ENCODE peak calls at places on chromosomes 4 and X, in five cellular contexts. One of them, this sample, is unnamed.

GRCh38 chr4:1300466-1301455 is 11.1 kb downstream of the MAEA start:
- DNase-seq in spleen: peak
- DNase-seq in CD4-positive, alpha-beta T cell: no peak
- DNase-seq in DMS153: no peak
- DNase-seq in stimulated activated naive B cell treated with anti-CD40 and anti-IgM and Interleukin-4, amounts not matched to agents 10 μg/mL and 1 μg/mL and 100 μg/mL, for 72 hours: no peak
- DNase-seq in this sample: peak

GRCh38 chrX:150334998-150335397 is 28.1 kb upstream of the MAMLD1 start:
- DNase-seq in spleen: no peak
- DNase-seq in stimulated activated naive B cell treated with anti-CD40 and anti-IgM and Interleukin-4, amounts not matched to agents 10 μg/mL and 1 μg/mL and 100 μg/mL, for 72 hours: no peak
- DNase-seq in CD4-positive, alpha-beta T cell: no peak
- DNase-seq in DMS153: no peak
- DNase-seq in this sample: no peak

GRCh38 chrX:137483554-137483953 is 82.4 kb upstream of the ZIC3 start:
- DNase-seq in CD4-positive, alpha-beta T cell: no peak
- DNase-seq in spleen: no peak
- DNase-seq in DMS153: no peak
- DNase-seq in stimulated activated naive B cell treated with anti-CD40 and anti-IgM and Interleukin-4, amounts not matched to agents 10 μg/mL and 1 μg/mL and 100 μg/mL, for 72 hours: no peak
- DNase-seq in this sample: no peak

GRCh38 chr4:7430965-7431695 is 3.6 kb downstream of the PSAPL1 start:
- DNase-seq in stimulated activated naive B cell treated with anti-CD40 and anti-IgM and Interleukin-4, amounts not matched to agents 10 μg/mL and 1 μg/mL and 100 μg/mL, for 72 hours: no peak
- DNase-seq in CD4-positive, alpha-beta T cell: no peak
- DNase-seq in spleen: peak
- DNase-seq in DMS153: no peak
- DNase-seq in this sample: no peak

GRCh38 chr4:138912714-138913340 is 102.8 kb upstream of the NOCT start:
- DNase-seq in CD4-positive, alpha-beta T cell: no peak
- DNase-seq in DMS153: no peak
- DNase-seq in spleen: no peak
- DNase-seq in stimulated activated naive B cell treated with anti-CD40 and anti-IgM and Interleukin-4, amounts not matched to agents 10 μg/mL and 1 μg/mL and 100 μg/mL, for 72 hours: no peak
- DNase-seq in this sample: no peak

GRCh38 chr4:47722176-47722575 is 115.7 kb downstream of the CORIN start:
- DNase-seq in spleen: no peak
- DNase-seq in CD4-positive, alpha-beta T cell: no peak
- DNase-seq in DMS153: no peak
- DNase-seq in stimulated activated naive B cell treated with anti-CD40 and anti-IgM and Interleukin-4, amounts not matched to agents 10 μg/mL and 1 μg/mL and 100 μg/mL, for 72 hours: no peak
- DNase-seq in this sample: no peak

GRCh38 chr4:68267433-68267944 is 22.0 kb upstream of the TMPRSS11B start:
- DNase-seq in stimulated activated naive B cell treated with anti-CD40 and anti-IgM and Interleukin-4, amounts not matched to agents 10 μg/mL and 1 μg/mL and 100 μg/mL, for 72 hours: no peak
- DNase-seq in DMS153: no peak
- DNase-seq in CD4-positive, alpha-beta T cell: no peak
- DNase-seq in spleen: no peak
- DNase-seq in this sample: no peak

GRCh38 chr4:52997132-52997416 is 135.0 kb downstream of the RASL11B start:
- DNase-seq in CD4-positive, alpha-beta T cell: no peak
- DNase-seq in DMS153: no peak
- DNase-seq in spleen: no peak
- DNase-seq in stimulated activated naive B cell treated with anti-CD40 and anti-IgM and Interleukin-4, amounts not matched to agents 10 μg/mL and 1 μg/mL and 100 μg/mL, for 72 hours: no peak
- DNase-seq in this sample: no peak

GRCh38 chr4:10963958-10964705 is 279.6 kb upstream of the CLNK start:
- DNase-seq in spleen: no peak
- DNase-seq in CD4-positive, alpha-beta T cell: no peak
- DNase-seq in stimulated activated naive B cell treated with anti-CD40 and anti-IgM and Interleukin-4, amounts not matched to agents 10 μg/mL and 1 μg/mL and 100 μg/mL, for 72 hours: no peak
- DNase-seq in DMS153: no peak
- DNase-seq in this sample: no peak

GRCh38 chrX:43707812-43708548 is 51.9 kb downstream of the MAOA start:
- DNase-seq in spleen: no peak
- DNase-seq in DMS153: no peak
- DNase-seq in stimulated activated naive B cell treated with anti-CD40 and anti-IgM and Interleukin-4, amounts not matched to agents 10 μg/mL and 1 μg/mL and 100 μg/mL, for 72 hours: no peak
- DNase-seq in CD4-positive, alpha-beta T cell: no peak
- DNase-seq in this sample: peak

GRCh38 chrX:17608898-17609297 is 128.4 kb upstream of the SCML1 start:
- DNase-seq in stimulated activated naive B cell treated with anti-CD40 and anti-IgM and Interleukin-4, amounts not matched to agents 10 μg/mL and 1 μg/mL and 100 μg/mL, for 72 hours: no peak
- DNase-seq in spleen: no peak
- DNase-seq in CD4-positive, alpha-beta T cell: no peak
- DNase-seq in DMS153: peak
- DNase-seq in this sample: peak

GRCh38 chr4:103075894-103076776 is at the start of gene SLC9B2:
- DNase-seq in CD4-positive, alpha-beta T cell: peak
- DNase-seq in DMS153: peak
- DNase-seq in stimulated activated naive B cell treated with anti-CD40 and anti-IgM and Interleukin-4, amounts not matched to agents 10 μg/mL and 1 μg/mL and 100 μg/mL, for 72 hours: peak
- DNase-seq in spleen: peak
- DNase-seq in this sample: peak

GRCh38 chr4:25702848-25703247 is 47.2 kb downstream of the SLC34A2 start:
- DNase-seq in stimulated activated naive B cell treated with anti-CD40 and anti-IgM and Interleukin-4, amounts not matched to agents 10 μg/mL and 1 μg/mL and 100 μg/mL, for 72 hours: no peak
- DNase-seq in DMS153: no peak
- DNase-seq in CD4-positive, alpha-beta T cell: no peak
- DNase-seq in spleen: no peak
- DNase-seq in this sample: peak

GRCh38 chr4:5782829-5783476 is 72.0 kb downstream of the EVC start:
- DNase-seq in CD4-positive, alpha-beta T cell: no peak
- DNase-seq in spleen: peak
- DNase-seq in DMS153: no peak
- DNase-seq in stimulated activated naive B cell treated with anti-CD40 and anti-IgM and Interleukin-4, amounts not matched to agents 10 μg/mL and 1 μg/mL and 100 μg/mL, for 72 hours: no peak
- DNase-seq in this sample: no peak

GRCh38 chr4:182809417-182810102 is 107.6 kb downstream of the DCTD start:
- DNase-seq in DMS153: no peak
- DNase-seq in stimulated activated naive B cell treated with anti-CD40 and anti-IgM and Interleukin-4, amounts not matched to agents 10 μg/mL and 1 μg/mL and 100 μg/mL, for 72 hours: no peak
- DNase-seq in spleen: no peak
- DNase-seq in CD4-positive, alpha-beta T cell: no peak
- DNase-seq in this sample: no peak

GRCh38 chr4:102981005-102981404 is 38.5 kb downstream of the SLC9B1 start:
- DNase-seq in stimulated activated naive B cell treated with anti-CD40 and anti-IgM and Interleukin-4, amounts not matched to agents 10 μg/mL and 1 μg/mL and 100 μg/mL, for 72 hours: no peak
- DNase-seq in spleen: no peak
- DNase-seq in DMS153: no peak
- DNase-seq in CD4-positive, alpha-beta T cell: no peak
- DNase-seq in this sample: no peak

GRCh38 chrX:13750204-13750603 is 15.7 kb downstream of the OFD1 start:
- DNase-seq in DMS153: peak
- DNase-seq in spleen: no peak
- DNase-seq in CD4-positive, alpha-beta T cell: no peak
- DNase-seq in stimulated activated naive B cell treated with anti-CD40 and anti-IgM and Interleukin-4, amounts not matched to agents 10 μg/mL and 1 μg/mL and 100 μg/mL, for 72 hours: no peak
- DNase-seq in this sample: peak

GRCh38 chr4:173273956-173274355 is 60.2 kb downstream of the HMGB2 start:
- DNase-seq in DMS153: no peak
- DNase-seq in spleen: no peak
- DNase-seq in stimulated activated naive B cell treated with anti-CD40 and anti-IgM and Interleukin-4, amounts not matched to agents 10 μg/mL and 1 μg/mL and 100 μg/mL, for 72 hours: no peak
- DNase-seq in CD4-positive, alpha-beta T cell: no peak
- DNase-seq in this sample: no peak

GRCh38 chr4:81021995-81022394 is 8.5 kb upstream of the BMP3 start:
- DNase-seq in spleen: no peak
- DNase-seq in CD4-positive, alpha-beta T cell: no peak
- DNase-seq in stimulated activated naive B cell treated with anti-CD40 and anti-IgM and Interleukin-4, amounts not matched to agents 10 μg/mL and 1 μg/mL and 100 μg/mL, for 72 hours: no peak
- DNase-seq in DMS153: peak
- DNase-seq in this sample: no peak

GRCh38 chrX:150088766-150089518 is 150.7 kb upstream of the EOLA2 start:
- DNase-seq in DMS153: peak
- DNase-seq in stimulated activated naive B cell treated with anti-CD40 and anti-IgM and Interleukin-4, amounts not matched to agents 10 μg/mL and 1 μg/mL and 100 μg/mL, for 72 hours: no peak
- DNase-seq in CD4-positive, alpha-beta T cell: no peak
- DNase-seq in spleen: no peak
- DNase-seq in this sample: no peak